ENCODE peak calls at places on chromosomes 2 and 18, in five cellular contexts. D is CD8-positive, alpha-beta T cell; Q is OCI-LY7; L is fibroblast of the aortic adventitia; E is GM23338. B is an unnamed sample.

GRCh38 chr18:40215981-40216380 is 1739.1 kb upstream of the PIK3C3 start:
- DNase-seq in L (no peak), Q (no peak), D (no peak), E (no peak), B (no peak)

GRCh38 chr18:41756141-41756540 is 198.9 kb upstream of the PIK3C3 start:
- DNase-seq in Q (no peak), E (peak), L (no peak), D (no peak), B (no peak)

GRCh38 chr2:96687266-96687665 is 44.7 kb downstream of the FER1L5 start:
- DNase-seq in E (no peak), L (no peak), D (no peak), Q (no peak), B (no peak)

GRCh38 chr2:212109792-212110680 is 428.6 kb downstream of the ERBB4 start:
- DNase-seq in E (peak), Q (no peak), L (no peak), D (no peak), B (no peak)

GRCh38 chr2:21029519-21029918 is 14.4 kb downstream of the APOB start:
- DNase-seq in L (no peak), E (no peak), Q (no peak), D (no peak), B (no peak)

GRCh38 chr18:3703732-3704176 is 253.8 kb downstream of the TGIF1 start:
- DNase-seq in L (peak), D (no peak), Q (peak), E (peak), B (peak)

GRCh38 chr2:152051373-152051893 is 47.4 kb downstream of the CACNB4 start:
- DNase-seq in L (no peak), E (no peak), Q (no peak), D (no peak), B (no peak)

GRCh38 chr2:118403658-118404451 is 315.6 kb downstream of the INSIG2 start:
- DNase-seq in E (no peak), Q (no peak), L (no peak), D (no peak), B (no peak)

GRCh38 chr2:149307014-149307413 is 23.4 kb upstream of the LYPD6 start:
- DNase-seq in E (no peak), L (no peak), Q (no peak), D (no peak), B (no peak)

GRCh38 chr2:208356846-208357574 is 49.6 kb upstream of the PTH2R start:
- DNase-seq in Q (no peak), L (no peak), D (no peak), E (peak), B (no peak)

GRCh38 chr2:240873098-240873788 is 4.6 kb downstream of the AGXT start:
- DNase-seq in Q (no peak), L (no peak), E (no peak), D (no peak), B (no peak)

GRCh38 chr2:11377915-11378649 is 33.6 kb upstream of the ROCK2 start:
- DNase-seq in D (no peak), Q (peak), L (peak), E (no peak), B (peak)

GRCh38 chr2:67451086-67451832 is 54.1 kb downstream of the ETAA1 start:
- DNase-seq in D (no peak), L (peak), E (no peak), Q (no peak), B (no peak)

GRCh38 chr2:161836664-161837063 is 212.4 kb downstream of the SLC4A10 start:
- DNase-seq in Q (no peak), D (no peak), L (no peak), E (no peak), B (no peak)

GRCh38 chr2:172094319-172095145 is 8.2 kb downstream of the DLX2 start:
- DNase-seq in E (peak), D (no peak), Q (no peak), L (peak), B (no peak)

GRCh38 chr2:174634130-174635014 is 36.8 kb upstream of the WIPF1 start:
- DNase-seq in Q (peak), D (no peak), E (no peak), L (peak), B (peak)

GRCh38 chr2:97697252-97698235 is 15.8 kb upstream of the ZAP70 start:
- DNase-seq in L (peak), D (peak), Q (peak), E (peak), B (peak)

GRCh38 chr2:151959203-151959602 is 131.0 kb upstream of the ARL5A start:
- DNase-seq in D (no peak), Q (no peak), E (no peak), L (no peak), B (no peak)

GRCh38 chr2:37648316-37649011 is 23.0 kb downstream of the CDC42EP3 start:
- DNase-seq in E (no peak), D (no peak), Q (peak), L (peak), B (no peak)

GRCh38 chr2:101442042-101442666 is 32.8 kb downstream of the RFX8 start:
- DNase-seq in Q (no peak), L (peak), E (no peak), D (no peak), B (no peak)

GRCh38 chr2:48540237-48540935 is 10.4 kb downstream of the STON1 start:
- DNase-seq in D (no peak), Q (no peak), E (no peak), L (no peak), B (no peak)

GRCh38 chr2:235665656-235666239 is 171.9 kb downstream of the AGAP1 start:
- DNase-seq in D (no peak), L (peak), Q (no peak), E (peak), B (no peak)

GRCh38 chr2:240138275-240138984 is 2.0 kb downstream of the OTOS start:
- DNase-seq in E (no peak), L (peak), D (no peak), Q (no peak), B (no peak)

GRCh38 chr2:190183535-190183934 is 121.0 kb upstream of the MSTN start:
- DNase-seq in Q (no peak), L (peak), E (no peak), D (no peak), B (no peak)

GRCh38 chr18:76505611-76506010 is 10.6 kb upstream of the ZNF516 start:
- DNase-seq in D (no peak), Q (no peak), E (no peak), L (peak), B (no peak)

GRCh38 chr2:38239452-38239851 is 137.6 kb downstream of the ATL2 start:
- DNase-seq in L (peak), D (no peak), E (no peak), Q (no peak), B (no peak)

GRCh38 chr18:42574871-42575270 is 540.6 kb downstream of the RIT2 start:
- DNase-seq in L (no peak), E (no peak), Q (no peak), D (no peak), B (no peak)

GRCh38 chr18:60675801-60676200 is 303.2 kb upstream of the MC4R start:
- DNase-seq in E (no peak), Q (no peak), L (no peak), D (no peak), B (no peak)

GRCh38 chr2:195520671-195521155 is 136.3 kb upstream of the SLC39A10 start:
- DNase-seq in E (peak), Q (no peak), L (peak), D (no peak), B (no peak)

GRCh38 chr2:108565778-108566375 is 31.6 kb downstream of the LIMS1 start:
- DNase-seq in D (no peak), E (no peak), Q (no peak), L (no peak), B (peak)

GRCh38 chr2:64189586-64189985 is 45.4 kb upstream of the PELI1 start:
- DNase-seq in D (no peak), E (no peak), L (no peak), Q (no peak), B (no peak)

GRCh38 chr2:74502720-74503505 is 3.5 kb upstream of the LBX2 start:
- DNase-seq in Q (no peak), D (no peak), L (peak), E (peak), B (peak)

GRCh38 chr2:74499940-74500577 is 656 bp upstream of the LBX2 start:
- DNase-seq in Q (no peak), D (no peak), E (peak), L (no peak), B (no peak)

GRCh38 chr2:74500578-74500946 is 1.2 kb upstream of the LBX2 start:
- DNase-seq in L (no peak), Q (no peak), E (peak), D (no peak), B (no peak)

GRCh38 chr2:74502147-74502719 is 2.8 kb upstream of the LBX2 start:
- DNase-seq in E (no peak), D (no peak), L (no peak), Q (no peak), B (no peak)

GRCh38 chr2:74501335-74502071 is 2.1 kb upstream of the LBX2 start:
- DNase-seq in E (peak), D (no peak), L (no peak), Q (no peak), B (no peak)
- H3K4me3 ChIP-seq in E (peak), D (no peak), L (no peak), Q (no peak), B (no peak)

DNA sequence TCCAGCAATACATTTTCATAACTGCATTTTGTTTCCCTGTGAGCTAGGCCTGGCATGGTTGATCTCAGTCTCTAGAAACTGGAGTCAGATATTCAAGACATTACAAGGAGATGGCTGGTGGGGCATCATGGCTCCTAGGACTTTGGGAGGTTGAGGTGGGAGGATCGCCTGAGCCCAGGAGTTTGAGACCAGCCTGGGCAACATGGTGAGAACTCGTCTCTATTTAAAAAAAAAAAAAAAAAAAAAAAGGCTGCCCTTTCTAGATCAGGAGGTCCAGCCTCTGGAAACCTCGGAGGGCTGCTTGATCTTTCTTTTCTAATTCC is 362 bp upstream of the VAMP8 start:
- DNase-seq in D (no peak), E (no peak), Q (no peak), L (no peak), B (no peak)
- H3K4me3 ChIP-seq in D (peak), E (peak), Q (peak), L (no peak), B (peak)

GRCh38 chr2:219228026-219228744 is 1.3 kb downstream of the ATG9A start:
- DNase-seq in Q (no peak), D (no peak), E (no peak), L (peak), B (no peak)
- H3K4me3 ChIP-seq in Q (peak), D (peak), E (peak), L (peak), B (peak)

GRCh38 chr2:173457366-173457765 is 102.7 kb downstream of the CDCA7 start:
- DNase-seq in Q (no peak), L (no peak), D (no peak), E (no peak), B (no peak)
- H3K4me3 ChIP-seq in Q (no peak), L (no peak), D (no peak), E (no peak), B (no peak)

DNA sequence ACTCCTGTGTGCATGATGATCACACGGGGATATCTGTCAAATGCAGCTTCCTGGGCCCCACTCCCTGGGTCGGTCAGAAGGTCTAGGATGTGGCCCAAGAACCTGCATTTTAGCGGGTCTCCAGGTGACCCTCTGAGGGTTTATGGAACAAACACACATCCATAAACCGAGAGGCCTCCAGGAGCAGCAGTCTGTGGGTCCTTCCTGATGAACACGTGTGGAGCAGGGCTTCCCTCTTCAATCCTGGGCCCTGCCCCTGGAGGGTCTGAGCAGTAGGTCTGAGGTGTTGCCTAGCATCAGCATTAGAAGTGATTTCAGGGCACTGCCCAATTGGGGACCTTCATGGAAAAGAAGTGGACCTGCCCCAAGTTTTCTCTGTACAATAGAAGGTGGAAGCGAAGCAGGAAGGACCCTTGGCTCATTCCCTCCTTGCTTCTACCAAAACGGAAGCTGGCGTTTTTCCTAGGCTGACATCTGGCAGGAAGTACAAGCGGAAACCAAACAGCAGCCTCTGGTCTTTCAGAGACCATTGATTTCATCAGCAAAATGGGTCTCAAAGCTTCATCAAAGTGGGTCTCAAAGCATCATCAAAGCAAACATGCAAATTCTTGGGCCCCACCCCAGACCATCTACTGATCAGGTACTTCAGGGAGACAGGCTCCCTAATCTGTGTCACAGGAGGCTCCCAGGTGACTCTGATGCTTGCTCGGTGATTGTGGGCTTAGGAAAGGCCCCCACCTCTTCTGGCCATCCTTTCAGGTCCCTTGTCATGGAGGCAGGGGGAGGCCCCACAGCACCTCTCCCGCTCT is 30.7 kb downstream of the INO80C start:
- DNase-seq in E (no peak), D (no peak), L (no peak), Q (no peak), B (no peak)
- H3K4me3 ChIP-seq in E (no peak), D (no peak), L (no peak), Q (no peak), B (no peak)

GRCh38 chr2:170817247-170817998 is 736 bp downstream of the GAD1 start:
- DNase-seq in D (no peak), E (peak), L (peak), Q (no peak), B (no peak)

GRCh38 chr2:170815746-170816498 is 765 bp upstream of the GAD1 start:
- DNase-seq in D (peak), E (peak), Q (peak), L (peak), B (peak)

GRCh38 chr2:170818294-170819104 is 1.8 kb downstream of the GAD1 start:
- DNase-seq in L (no peak), Q (no peak), E (peak), D (no peak), B (no peak)

GRCh38 chr2:170816499-170817246 is at the start of gene GAD1:
- DNase-seq in D (peak), Q (no peak), E (peak), L (peak), B (peak)

GRCh38 chr2:170817999-170818293 is 1.3 kb downstream of the GAD1 start:
- DNase-seq in L (no peak), Q (no peak), E (peak), D (no peak), B (no peak)
- H3K4me3 ChIP-seq in L (no peak), Q (no peak), E (peak), D (peak), B (no peak)

GRCh38 chr2:219060821-219061791 is at the start of gene IHH:
- DNase-seq in D (no peak), L (no peak), E (peak), Q (no peak), B (no peak)
- H3K4me3 ChIP-seq in D (no peak), L (peak), E (peak), Q (no peak), B (no peak)

DNA sequence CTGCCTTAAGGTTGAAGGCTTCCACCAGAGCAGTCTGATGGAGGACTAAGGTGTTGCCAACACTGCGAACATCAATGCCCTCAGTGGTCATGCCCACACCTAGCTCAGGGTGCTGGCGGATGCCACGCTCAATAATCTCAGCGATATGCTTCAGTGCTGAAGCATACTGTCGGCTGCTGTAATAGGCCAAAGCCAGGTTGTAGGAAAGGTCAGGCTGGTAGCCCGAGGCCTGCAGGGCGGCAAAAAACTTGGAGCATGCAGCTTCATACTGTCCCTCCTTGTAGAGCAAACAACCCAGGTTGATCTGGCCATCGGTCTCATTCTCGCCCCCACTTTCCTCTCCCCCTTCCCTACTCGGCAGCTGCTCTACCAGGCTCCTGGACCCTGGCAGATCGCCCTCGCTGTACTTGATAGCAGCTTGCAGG is 159.4 kb downstream of the AGPS start:
- DNase-seq in L (peak), Q (peak), D (no peak), E (peak), B (no peak)
- H3K4me3 ChIP-seq in L (peak), Q (peak), D (peak), E (peak), B (peak)

B was measured in MM.1S.